ENCODE peak calls at places on chromosomes 16 and 17, in four cellular contexts. A, L, F and E are unnamed samples.

GRCh38 chr17:40622509-40622928 is 25.1 kb downstream of the SMARCE1 start:
- DNase-seq in A (peak; percentile 3), L (no peak), F (no peak), E (no peak)

GRCh38 chr16:51651061-51651466 is 500.0 kb upstream of the SALL1 start:
- DNase-seq in A (no peak), L (no peak), F (no peak), E (no peak)

GRCh38 chr16:56019274-56019673 is 144.1 kb upstream of the CES5A start:
- DNase-seq in A (no peak), L (no peak), F (no peak), E (no peak)

GRCh38 chr16:1430759-1431496 is at the start of gene PERCC1:
- DNase-seq in A (no peak), L (no peak), F (peak; percentile 93), E (no peak)

GRCh38 chr16:50235581-50235980 is 30.8 kb upstream of the ADCY7 start:
- DNase-seq in A (peak; percentile 39), L (no peak), F (no peak), E (no peak)

GRCh38 chr17:79522414-79522813 is 88.4 kb downstream of the RBFOX3 start:
- DNase-seq in A (no peak), L (no peak), F (no peak), E (no peak)

GRCh38 chr16:11319529-11320146 is 25.6 kb upstream of the RMI2 start:
- DNase-seq in A (peak; percentile 57), L (no peak), F (peak; percentile 24), E (no peak)

GRCh38 chr16:24442631-24443030 is 96.7 kb upstream of the RBBP6 start:
- DNase-seq in A (no peak), L (no peak), F (no peak), E (no peak)

GRCh38 chr16:4315185-4316102 is at the start of gene GLIS2:
- DNase-seq in A (peak; percentile 77), L (peak; percentile 26), F (peak; percentile 84), E (peak; percentile 46)